ENCODE peak calls at places on chromosomes 12 and 14, in eight cellular contexts. J is MM.1S; D is IMR-90; T is naive thymus-derived CD4-positive, alpha-beta T cell; S is uterus; Q is lower lobe of right lung; F is A549; U is heart left ventricle. L is an unnamed sample.

GRCh38 chr12:131559517-131560516 is 151.1 kb upstream of the SFSWAP start:
- DNase-seq in J (no peak), D (no peak), T (no peak), S (no peak), Q (no peak), F (peak; percentile 49), U (no peak), L (no peak)

GRCh38 chr14:95061317-95062093 is 95.8 kb downstream of the DICER1 start:
- DNase-seq in J (no peak), D (peak; percentile 10), T (no peak), S (no peak), Q (no peak), F (no peak), U (no peak), L (no peak)

GRCh38 chr12:1529862-1530591 is 64.4 kb downstream of the FBXL14 start:
- DNase-seq in J (peak; percentile 67), D (no peak), T (no peak), S (no peak), Q (no peak), F (no peak), U (peak; percentile 19), L (no peak)

GRCh38 chr12:132416121-132416673 is 73.8 kb upstream of the FBRSL1 start:
- DNase-seq in J (no peak), D (no peak), T (no peak), S (no peak), Q (no peak), F (no peak), U (no peak), L (no peak)

GRCh38 chr12:76026643-76027063 is 4.9 kb downstream of the PHLDA1 start:
- DNase-seq in J (no peak), D (peak; percentile 67), T (no peak), S (no peak), Q (no peak), F (peak; percentile 71), U (no peak), L (no peak)

GRCh38 chr14:75306917-75307699 is 28.5 kb downstream of the FOS start:
- DNase-seq in J (peak; percentile 10), D (peak; percentile 19), T (no peak), S (no peak), Q (no peak), F (peak; percentile 66), U (no peak), L (no peak)

GRCh38 chr12:116525418-116526001 is 33.7 kb upstream of the MAP1LC3B2 start:
- DNase-seq in J (no peak), D (peak; percentile 92), T (no peak), S (peak; percentile 90), Q (no peak), F (peak; percentile 87), U (peak; percentile 46), L (no peak)

GRCh38 chr14:52961060-52961639 is 10.3 kb upstream of the FERMT2 start:
- DNase-seq in J (peak; percentile 48), D (peak; percentile 68), T (peak; percentile 45), S (peak; percentile 67), Q (no peak), F (peak; percentile 80), U (peak; percentile 56), L (peak; percentile 23)

GRCh38 chr12:92929957-92930356 is 862 bp upstream of the EEA1 start:
- DNase-seq in J (peak; percentile 8), D (no peak), T (no peak), S (no peak), Q (no peak), F (peak; percentile 7), U (no peak), L (no peak)

GRCh38 chr12:67697443-67697842 is 48.9 kb downstream of the DYRK2 start:
- DNase-seq in J (no peak), D (no peak), T (peak; percentile 18), S (no peak), Q (no peak), F (no peak), U (no peak), L (peak; percentile 8)

GRCh38 chr14:18660585-18660922 is 59.6 kb downstream of the OR11H12 start:
- DNase-seq in J (no peak), D (no peak), T (no peak), S (no peak), Q (no peak), F (no peak), U (no peak), L (no peak)
- H3K9me3 ChIP-seq in J (no peaks in the 10 kb centered on the region), D (peaks cover 21% of the 10 kb centered on the region), T (peaks cover 3% of the 10 kb centered on the region), S (no peaks in the 10 kb centered on the region), Q (no peaks in the 10 kb centered on the region), F (no peaks in the 10 kb centered on the region), U (no peaks in the 10 kb centered on the region), L (peaks cover 4% of the 10 kb centered on the region)

GRCh38 chr14:70909788-70910614 is 2.7 kb downstream of the PCNX1 start:
- DNase-seq in J (no peak), D (no peak), T (no peak), S (peak; percentile 23), Q (no peak), F (no peak), U (no peak), L (no peak)
- H3K4me1 ChIP-seq in J (no peaks in the 10 kb centered on the region), D (peaks cover 10% of the 10 kb centered on the region), T (peaks cover 14% of the 10 kb centered on the region), S (peaks cover 8% of the 10 kb centered on the region), Q (peaks cover 49% of the 10 kb centered on the region), F (peaks cover 23% of the 10 kb centered on the region), U (peaks cover 32% of the 10 kb centered on the region), L (peaks cover 30% of the 10 kb centered on the region)

DNA sequence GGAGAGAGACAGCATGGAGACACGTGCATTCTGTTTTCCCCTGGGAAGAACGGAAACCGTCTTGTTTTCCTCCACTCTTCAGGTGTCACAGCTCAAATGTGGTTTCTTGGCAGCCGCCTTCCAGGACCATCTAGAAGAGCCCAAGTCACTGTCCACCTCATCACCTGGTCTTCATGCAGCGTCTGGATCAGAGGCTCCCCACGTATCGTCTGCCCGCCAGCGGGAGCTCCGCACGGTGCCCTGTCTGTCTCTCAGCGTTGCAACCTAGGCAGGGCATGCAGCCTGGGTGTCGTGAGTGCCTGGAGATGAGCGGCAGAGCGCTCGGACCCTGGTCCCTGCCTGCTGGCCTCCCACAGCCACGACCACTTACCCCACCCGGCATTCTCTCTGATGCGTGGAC is 117.5 kb downstream of the PIWIL1 start:
- DNase-seq in J (no peak), D (no peak), T (no peak), S (no peak), Q (no peak), F (no peak), U (no peak), L (no peak)
- H3K9me3 ChIP-seq in J (no peaks in the 10 kb centered on the region), D (peaks cover 53% of the 10 kb centered on the region), T (no peaks in the 10 kb centered on the region), S (no peaks in the 10 kb centered on the region), Q (no peaks in the 10 kb centered on the region), F (no peaks in the 10 kb centered on the region), U (no peaks in the 10 kb centered on the region), L (no peaks in the 10 kb centered on the region)

GRCh38 chr12:105228494-105228893 is 7.5 kb downstream of the APPL2 start:
- DNase-seq in J (peak; percentile 93), D (peak; percentile 80), T (no peak), S (no peak), Q (no peak), F (no peak), U (no peak), L (no peak)
- H3K4me1 ChIP-seq in J (peaks cover 52% of the 10 kb centered on the region), D (peaks cover 20% of the 10 kb centered on the region), T (peaks cover 3% of the 10 kb centered on the region), S (no peaks in the 10 kb centered on the region), Q (peaks cover 41% of the 10 kb centered on the region), F (no peaks in the 10 kb centered on the region), U (peaks cover 29% of the 10 kb centered on the region), L (no peaks in the 10 kb centered on the region)

GRCh38 chr12:127260531-127260930 is 1006.4 kb upstream of the TMEM132C start:
- DNase-seq in J (no peak), D (peak; percentile 64), T (no peak), S (no peak), Q (no peak), F (no peak), U (no peak), L (no peak)
- H3K9me3 ChIP-seq in J (no peaks in the 10 kb centered on the region), D (peaks cover 1% of the 10 kb centered on the region), T (no peaks in the 10 kb centered on the region), S (no peaks in the 10 kb centered on the region), Q (no peaks in the 10 kb centered on the region), F (no peaks in the 10 kb centered on the region), U (no peaks in the 10 kb centered on the region), L (no peaks in the 10 kb centered on the region)

GRCh38 chr14:93972618-93973205 is 3.7 kb downstream of the ASB2 start:
- DNase-seq in J (no peak), D (no peak), T (no peak), S (no peak), Q (peak; percentile 18), F (no peak), U (no peak), L (no peak)
- H3K4me1 ChIP-seq in J (peaks cover 38% of the 10 kb centered on the region), D (peaks cover 7% of the 10 kb centered on the region), T (peaks cover 34% of the 10 kb centered on the region), S (peaks cover 11% of the 10 kb centered on the region), Q (no peaks in the 10 kb centered on the region), F (no peaks in the 10 kb centered on the region), U (peaks cover 23% of the 10 kb centered on the region), L (peaks cover 20% of the 10 kb centered on the region)

DNA sequence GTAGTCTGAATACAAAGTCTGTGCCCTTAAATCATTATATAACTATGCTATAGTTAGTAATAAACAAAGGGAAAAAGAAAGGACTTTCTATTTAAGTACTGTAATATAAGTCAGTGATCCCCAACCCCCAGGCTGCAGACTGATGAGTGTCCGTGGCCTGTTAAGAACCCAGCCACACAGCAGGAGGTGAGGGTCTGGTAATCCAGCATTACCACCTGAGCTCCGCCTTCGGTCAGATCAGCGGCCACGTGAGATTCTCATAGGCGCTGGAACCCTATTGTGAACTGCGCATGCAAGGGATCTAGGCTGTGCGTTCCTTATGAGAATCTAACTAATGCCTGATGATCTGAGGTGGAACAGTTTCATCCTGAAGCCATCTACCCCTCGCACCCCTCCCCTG is 15.7 kb downstream of the NFYB start:
- DNase-seq in J (no peak), D (no peak), T (no peak), S (no peak), Q (no peak), F (no peak), U (no peak), L (no peak)
- H3K9me3 ChIP-seq in J (no peaks in the 10 kb centered on the region), D (no peaks in the 10 kb centered on the region), T (no peaks in the 10 kb centered on the region), S (no peaks in the 10 kb centered on the region), Q (no peaks in the 10 kb centered on the region), F (no peaks in the 10 kb centered on the region), U (no peaks in the 10 kb centered on the region), L (no peaks in the 10 kb centered on the region)

GRCh38 chr14:101361451-101362433 is 199.6 kb upstream of the DIO3 start:
- DNase-seq in J (no peak), D (no peak), T (no peak), S (peak; percentile 28), Q (no peak), F (no peak), U (no peak), L (no peak)
- H3K4me1 ChIP-seq in J (no peaks in the 10 kb centered on the region), D (peaks cover 4% of the 10 kb centered on the region), T (no peaks in the 10 kb centered on the region), S (peaks cover 34% of the 10 kb centered on the region), Q (peaks cover 5% of the 10 kb centered on the region), F (no peaks in the 10 kb centered on the region), U (no peaks in the 10 kb centered on the region), L (no peaks in the 10 kb centered on the region)

L was measured in effector memory CD4-positive, alpha-beta T cell.